ENCODE peak calls at places on chromosomes 5 and 9, in seven cellular contexts. P is EL; Y is stimulated activated naive CD8-positive, alpha-beta T cell treated with anti-CD3 and anti-CD28 coated beads, Interleukin-15, amount 100 ng/mL, for 72 hours; J is omental fat pad; A is C1 segment of cervical spinal cord; S is bronchial epithelial cell; B is T-helper 9 cell. L is an unnamed sample.

GRCh38 chr9:33924978-33925797 is 108.2 kb downstream of the UBE2R2 start:
- DNase-seq in B (no peak), J (no peak), Y (no peak), A (peak), S (peak), P (peak), L (no peak)

GRCh38 chr5:17405976-17406876 is 91.8 kb upstream of the TAF11L2 start:
- DNase-seq in S (peak), J (no peak), Y (no peak), B (no peak), P (peak), A (no peak), L (no peak)

GRCh38 chr5:116813906-116814305 is 239.3 kb upstream of the SEMA6A start:
- DNase-seq in B (no peak), J (no peak), P (no peak), Y (no peak), S (no peak), A (no peak), L (no peak)

GRCh38 chr9:18985996-18986395 is 47.0 kb downstream of the SAXO1 start:
- DNase-seq in B (no peak), J (no peak), P (no peak), Y (no peak), S (no peak), A (no peak), L (no peak)

GRCh38 chr9:5402217-5402616 is 35.5 kb downstream of the PLGRKT start:
- DNase-seq in Y (no peak), S (no peak), P (no peak), A (no peak), B (no peak), J (no peak), L (no peak)

GRCh38 chr5:113807384-113808053 is 294.0 kb downstream of the YTHDC2 start:
- DNase-seq in Y (no peak), B (no peak), J (no peak), S (no peak), A (peak), P (peak), L (no peak)

GRCh38 chr9:12955510-12956163 is 180.8 kb downstream of the LURAP1L start:
- DNase-seq in S (no peak), J (no peak), Y (no peak), B (no peak), A (no peak), P (no peak), L (no peak)

GRCh38 chr5:80246995-80247729 is 8.7 kb downstream of the SERINC5 start:
- DNase-seq in Y (peak), A (no peak), B (peak), P (peak), J (peak), S (peak), L (no peak)

GRCh38 chr9:107480386-107480789 is 9.2 kb downstream of the KLF4 start:
- DNase-seq in J (peak), A (no peak), P (peak), S (peak), Y (no peak), B (no peak), L (no peak)

GRCh38 chr9:14891332-14891731 is 18.9 kb downstream of the FREM1 start:
- DNase-seq in S (no peak), P (no peak), A (no peak), J (no peak), B (no peak), Y (no peak), L (no peak)

GRCh38 chr5:73763300-73764032 is 137.5 kb downstream of the ARHGEF28 start:
- DNase-seq in S (no peak), A (no peak), Y (no peak), P (peak), J (no peak), B (no peak), L (no peak)